ENCODE peak calls at places on chromosomes 11 and 22, in ten cellular contexts. I, A, Z, W, L, R, D, N, J and F are unnamed samples.

GRCh38 chr22:47965066-47965465 is 1202.6 kb downstream of the TBC1D22A start:
- DNase-seq in I (no peak), A (no peak), Z (no peak), W (no peak), L (no peak), R (no peak), D (no peak), N (no peak), J (no peak), F (no peak)

GRCh38 chr11:74592063-74592440 is 330 bp upstream of the POLD3 start:
- DNase-seq in I (no peak), A (no peak), Z (no peak), W (no peak), L (no peak), R (no peak), D (no peak), N (no peak), J (no peak), F (no peak)

GRCh38 chr11:119346605-119347004 is at the start of gene MFRP:
- DNase-seq in I (no peak), A (no peak), Z (no peak), W (no peak), L (no peak), R (no peak), D (no peak), N (no peak), J (no peak), F (no peak)

GRCh38 chr11:123559418-123559817 is 95.0 kb downstream of the SCN3B start:
- DNase-seq in I (no peak), A (peak), Z (no peak), W (no peak), L (no peak), R (no peak), D (peak), N (no peak), J (no peak), F (no peak)

GRCh38 chr11:95337175-95337957 is 106.4 kb upstream of the SESN3 start:
- DNase-seq in I (no peak), A (peak), Z (no peak), W (peak), L (peak), R (peak), D (peak), N (peak), J (peak), F (peak)

GRCh38 chr11:78140392-78141077 is 1.1 kb upstream of the ALG8 start:
- DNase-seq in I (no peak), A (no peak), Z (no peak), W (no peak), L (no peak), R (no peak), D (no peak), N (no peak), J (no peak), F (no peak)

GRCh38 chr11:95680169-95680929 is 109.2 kb downstream of the FAM76B start:
- DNase-seq in I (no peak), A (peak), Z (no peak), W (no peak), L (peak), R (no peak), D (peak), N (no peak), J (peak), F (peak)

GRCh38 chr11:78653294-78653909 is 78.7 kb upstream of the NARS2 start:
- DNase-seq in I (no peak), A (no peak), Z (no peak), W (no peak), L (no peak), R (no peak), D (no peak), N (no peak), J (peak), F (no peak)

GRCh38 chr11:78250099-78250498 is 61.4 kb downstream of the USP35 start:
- DNase-seq in I (no peak), A (no peak), Z (no peak), W (no peak), L (no peak), R (no peak), D (no peak), N (no peak), J (no peak), F (no peak)

GRCh38 chr11:100576044-100577021 is 110.8 kb upstream of the ARHGAP42 start:
- DNase-seq in I (peak), A (peak), Z (no peak), W (no peak), L (peak), R (peak), D (peak), N (no peak), J (peak), F (no peak)

GRCh38 chr11:74288161-74288560 is 23.3 kb downstream of the P4HA3 start:
- DNase-seq in I (no peak), A (peak), Z (no peak), W (no peak), L (peak), R (no peak), D (peak), N (no peak), J (peak), F (peak)

GRCh38 chr22:35604671-35605457 is 12.3 kb downstream of the MB start:
- DNase-seq in I (peak), A (no peak), Z (no peak), W (no peak), L (peak), R (no peak), D (no peak), N (peak), J (no peak), F (no peak)

GRCh38 chr11:20102393-20102792 is 57.9 kb downstream of the DBX1 start:
- DNase-seq in I (no peak), A (no peak), Z (no peak), W (no peak), L (no peak), R (no peak), D (no peak), N (no peak), J (no peak), F (no peak)

DNA sequence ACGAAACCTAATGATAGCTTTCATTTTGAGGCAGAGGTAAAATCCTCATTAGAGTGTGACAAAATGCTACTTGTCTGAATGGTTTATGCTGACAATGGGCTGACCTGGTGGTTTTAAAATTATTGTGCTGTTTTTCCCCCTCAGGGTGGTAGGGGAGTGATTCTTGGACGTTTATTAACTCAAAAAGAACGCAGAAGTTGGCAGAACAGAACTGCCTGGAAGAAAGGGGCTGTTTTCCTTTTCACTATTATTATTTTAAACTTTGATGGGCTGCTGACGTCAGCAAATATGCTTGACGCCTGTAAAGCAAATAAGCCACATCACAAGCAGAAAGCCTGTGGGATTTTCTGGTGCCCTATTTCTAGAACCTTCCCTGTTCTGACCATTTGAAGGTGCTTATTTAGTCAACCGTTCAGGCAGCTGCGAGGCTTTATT is 4.0 kb downstream of the RASSF10 start:
- DNase-seq in I (no peak), A (no peak), Z (no peak), W (no peak), L (no peak), R (no peak), D (no peak), N (no peak), J (no peak), F (no peak)
- H3K4me3 ChIP-seq in I (no peak), A (no peak), Z (no peak), W (no peak), L (no peak), R (no peak), D (no peak), N (no peak), J (no peak), F (no peak)

DNA sequence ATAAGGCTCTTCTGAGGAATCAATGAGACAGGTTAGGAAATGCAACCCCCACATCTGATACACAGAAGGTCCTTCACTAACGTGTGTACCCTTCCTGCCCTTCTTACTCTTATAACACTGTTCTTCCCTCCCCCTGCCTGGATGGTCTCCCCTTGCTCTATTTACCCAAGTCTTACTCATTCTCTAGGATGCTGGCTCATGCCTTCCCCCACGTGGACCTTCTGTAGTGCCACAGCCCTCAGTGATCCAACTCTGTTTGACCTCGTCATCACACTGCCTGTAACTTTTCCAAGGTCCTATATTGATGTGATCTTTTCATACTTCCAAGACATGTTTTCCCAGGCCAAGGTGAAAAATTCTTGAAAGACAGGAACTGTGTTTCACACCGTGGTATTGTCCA is 79.8 kb downstream of the C11orf58 start:
- DNase-seq in I (no peak), A (peak), Z (no peak), W (no peak), L (peak), R (no peak), D (peak), N (no peak), J (no peak), F (no peak)
- H3K4me3 ChIP-seq in I (no peak), A (no peak), Z (no peak), W (no peak), L (no peak), R (no peak), D (no peak), N (no peak), J (no peak), F (no peak)

DNA sequence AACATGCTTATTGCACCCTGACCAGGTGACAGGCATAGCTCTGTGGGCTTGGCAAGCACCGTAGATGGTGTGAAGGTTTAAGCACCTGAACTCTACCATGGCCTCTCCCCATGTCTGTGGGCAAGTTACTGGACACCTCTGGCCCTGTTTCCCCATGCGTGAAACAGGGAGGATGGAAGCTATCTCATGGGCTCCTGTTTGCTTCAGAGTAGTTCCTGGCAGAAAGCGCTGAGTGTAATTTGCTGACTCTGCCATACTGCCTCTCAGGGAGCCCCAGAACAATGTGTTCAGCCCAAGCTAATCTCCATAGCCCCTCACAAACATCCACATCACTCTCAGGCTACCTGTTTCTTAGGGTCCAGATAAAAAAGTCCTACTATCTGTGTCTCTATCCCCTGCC is 2.4 kb downstream of the CBX6 start:
- DNase-seq in I (no peak), A (no peak), Z (no peak), W (no peak), L (no peak), R (no peak), D (no peak), N (no peak), J (no peak), F (no peak)
- H3K4me3 ChIP-seq in I (no peak), A (no peak), Z (no peak), W (no peak), L (no peak), R (no peak), D (no peak), N (no peak), J (no peak), F (no peak)

DNA sequence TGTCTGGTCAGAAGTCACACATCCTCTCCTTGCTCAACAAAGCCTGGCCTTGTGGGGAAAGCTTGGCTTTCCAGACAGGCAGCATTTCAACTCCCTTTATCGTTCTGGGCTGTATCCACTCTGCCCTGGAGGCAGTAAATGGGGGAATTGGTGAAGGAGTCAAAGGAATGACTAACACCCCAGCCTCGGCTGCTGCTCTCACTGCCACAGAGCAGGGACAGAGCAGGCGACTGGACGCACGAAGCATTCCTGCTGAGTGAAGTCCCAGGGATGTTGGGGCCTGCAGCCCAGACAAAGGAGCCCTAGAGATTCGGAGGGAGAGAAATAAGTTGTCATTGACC is 52.7 kb downstream of the WNT11 start:
- DNase-seq in I (no peak), A (no peak), Z (no peak), W (no peak), L (peak), R (no peak), D (no peak), N (no peak), J (peak), F (no peak)
- H3K4me3 ChIP-seq in I (no peak), A (no peak), Z (no peak), W (no peak), L (no peak), R (no peak), D (no peak), N (no peak), J (no peak), F (no peak)

GRCh38 chr11:45412521-45412920 is 126.4 kb upstream of the SYT13 start:
- DNase-seq in I (no peak), A (no peak), Z (no peak), W (peak), L (no peak), R (no peak), D (no peak), N (no peak), J (no peak), F (no peak)
- H3K4me3 ChIP-seq in I (no peak), A (no peak), Z (no peak), W (no peak), L (no peak), R (no peak), D (no peak), N (no peak), J (no peak), F (no peak)

GRCh38 chr22:31488346-31488883 is 1.2 kb downstream of the EIF4ENIF1 start:
- DNase-seq in I (no peak), A (no peak), Z (no peak), W (no peak), L (no peak), R (no peak), D (no peak), N (no peak), J (no peak), F (no peak)

GRCh38 chr22:31488988-31489617 is 539 bp downstream of the EIF4ENIF1 start:
- DNase-seq in I (peak), A (peak), Z (no peak), W (peak), L (no peak), R (peak), D (peak), N (peak), J (no peak), F (no peak)

GRCh38 chr22:31490496-31490925 is 869 bp upstream of the EIF4ENIF1 start:
- DNase-seq in I (peak), A (peak), Z (peak), W (peak), L (peak), R (peak), D (no peak), N (peak), J (no peak), F (peak)

GRCh38 chr22:31491218-31491962 is 1.7 kb upstream of the EIF4ENIF1 start:
- DNase-seq in I (no peak), A (no peak), Z (no peak), W (no peak), L (no peak), R (peak), D (no peak), N (no peak), J (no peak), F (no peak)

DNA sequence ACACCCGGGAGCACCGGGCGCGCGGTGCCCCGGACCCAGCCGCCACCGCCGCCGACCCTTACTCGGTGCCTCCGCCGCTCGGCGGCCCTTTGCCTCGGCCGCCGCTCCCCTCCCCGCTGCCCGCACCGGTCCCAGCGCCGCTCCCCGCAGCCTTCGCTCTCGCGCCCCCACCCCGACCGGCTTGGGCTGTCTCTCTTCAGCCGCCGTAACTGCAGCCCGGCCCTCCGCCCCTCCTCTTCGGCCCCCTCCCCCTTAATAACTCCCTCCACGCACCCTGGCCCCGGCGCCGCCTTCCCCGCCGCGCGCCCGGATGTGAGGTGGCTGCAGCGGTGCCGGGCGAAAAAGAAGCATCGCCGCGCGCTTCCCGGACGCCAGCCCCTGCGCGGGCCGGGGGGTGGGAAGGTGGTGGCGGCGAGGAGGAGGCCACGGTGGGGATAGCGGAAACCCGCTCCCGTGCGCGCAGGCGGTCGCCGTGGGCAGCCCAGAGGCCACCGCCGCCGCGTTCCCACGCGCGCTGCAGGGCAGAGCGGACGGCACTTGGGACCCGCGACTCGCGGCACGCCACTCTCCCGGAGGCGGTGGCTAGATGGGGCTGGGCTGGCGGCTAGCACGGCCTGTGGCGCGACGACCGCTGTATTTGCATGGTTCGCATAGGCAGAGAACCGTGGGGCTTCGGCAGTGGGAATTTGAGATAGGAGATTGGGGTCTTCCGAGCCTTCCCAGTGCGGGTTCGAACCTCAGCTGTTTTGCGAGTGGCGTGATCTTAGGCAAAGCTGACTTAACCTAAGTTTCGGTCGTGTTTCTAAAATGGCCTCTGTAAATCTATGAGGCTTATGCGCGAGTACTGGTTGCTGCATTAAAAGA is at the start of gene EIF4ENIF1:
- DNase-seq in I (peak), A (peak), Z (peak), W (peak), L (peak), R (peak), D (peak), N (peak), J (no peak), F (peak)
- H3K4me3 ChIP-seq in I (peak), A (peak), Z (peak), W (peak), L (peak), R (peak), D (peak), N (peak), J (peak), F (peak)

GRCh38 chr22:22168941-22169867 is 75.4 kb upstream of the VPREB1 start:
- DNase-seq in I (no peak), A (no peak), Z (no peak), W (no peak), L (no peak), R (no peak), D (no peak), N (no peak), J (no peak), F (no peak)
- H3K4me3 ChIP-seq in I (no peak), A (no peak), Z (no peak), W (no peak), L (no peak), R (no peak), D (no peak), N (no peak), J (no peak), F (no peak)

DNA sequence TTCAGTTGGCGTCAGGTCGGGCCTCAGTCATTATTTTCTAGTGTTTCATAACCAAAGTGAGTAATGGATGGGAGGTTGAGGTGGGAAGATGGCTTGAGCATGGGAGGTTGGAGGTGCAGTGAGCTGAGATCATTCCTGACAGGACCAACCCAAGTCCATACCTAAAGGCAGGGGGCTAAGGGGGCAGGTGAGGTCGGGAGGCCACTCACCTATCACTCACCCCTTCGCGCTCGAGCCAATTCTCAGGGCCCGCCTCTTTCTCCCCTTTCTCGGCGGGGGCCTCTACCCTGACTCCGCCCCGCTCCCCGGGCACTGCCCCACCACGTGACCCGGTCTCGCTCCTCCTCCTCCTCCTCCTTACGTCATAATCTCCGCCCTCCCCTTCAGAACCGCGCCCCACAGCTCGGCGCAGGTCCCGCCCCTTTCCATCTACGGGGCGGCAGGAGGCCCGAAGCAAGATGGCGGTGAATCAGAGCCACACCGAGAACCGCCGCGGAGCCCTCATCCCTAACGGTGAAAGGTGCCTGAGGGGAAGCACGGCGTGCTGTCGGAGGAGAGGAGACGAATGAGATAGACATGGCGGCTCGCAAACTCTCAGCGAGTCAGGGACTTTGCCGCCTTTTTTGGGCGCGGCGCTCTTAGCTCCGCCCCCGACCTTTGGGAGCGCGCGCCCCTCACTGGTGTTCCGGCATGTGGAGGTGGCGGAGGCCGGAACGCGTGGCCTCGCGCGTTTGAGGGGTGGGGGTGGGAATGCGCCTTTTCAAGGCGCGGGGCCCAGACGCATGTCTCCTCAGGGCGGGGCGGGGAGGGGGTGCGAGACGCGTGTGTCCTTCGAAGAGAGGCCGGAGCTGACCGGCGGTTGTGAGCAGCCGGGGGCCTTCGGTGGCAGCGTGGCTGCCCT is at the start of gene WBP2NL:
- DNase-seq in I (peak), A (peak), Z (peak), W (peak), L (peak), R (no peak), D (peak), N (peak), J (peak), F (peak)
- H3K4me3 ChIP-seq in I (peak), A (peak), Z (peak), W (peak), L (peak), R (no peak), D (peak), N (peak), J (peak), F (peak)

DNA sequence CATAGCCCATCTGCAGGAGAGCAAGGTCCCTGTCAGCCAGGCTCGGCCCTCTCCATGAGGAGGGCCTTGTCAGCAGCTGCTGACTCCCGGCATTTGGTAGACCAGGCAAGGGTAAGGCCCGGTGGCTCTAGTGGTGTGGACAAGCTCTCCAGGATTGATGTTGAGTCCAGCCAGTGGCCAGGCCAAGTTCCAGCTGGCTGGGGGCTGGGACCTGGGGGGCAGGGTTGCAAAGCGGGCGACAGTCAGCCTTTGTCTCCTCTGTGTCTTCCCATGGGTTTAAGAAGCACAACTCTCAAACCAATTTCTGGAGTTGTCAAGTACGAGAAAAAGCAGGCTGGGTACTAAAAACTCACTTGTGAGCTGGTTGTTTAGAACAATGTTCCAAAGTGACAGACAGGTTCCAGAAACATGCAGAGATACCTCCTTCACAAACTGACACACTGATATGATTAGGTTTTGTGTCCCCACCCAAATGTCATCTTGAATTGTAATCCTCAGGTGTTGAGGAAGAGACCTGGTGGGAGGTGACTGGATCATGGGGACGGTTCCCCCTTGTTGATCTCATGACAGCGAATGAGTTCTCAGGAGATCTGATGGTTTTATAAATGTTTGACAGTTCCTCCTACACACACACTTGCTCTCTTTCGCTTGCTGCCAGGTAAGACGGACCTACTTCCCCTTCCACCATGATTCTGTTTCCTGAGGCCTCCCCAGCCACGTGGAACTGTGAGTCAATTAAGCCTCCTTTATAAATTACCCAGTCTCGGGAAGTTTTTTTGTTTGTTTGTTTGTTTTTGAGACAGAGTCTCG is 52.3 kb upstream of the SERPIND1 start:
- DNase-seq in I (peak), A (no peak), Z (no peak), W (no peak), L (no peak), R (no peak), D (no peak), N (no peak), J (no peak), F (no peak)
- H3K4me3 ChIP-seq in I (no peak), A (no peak), Z (no peak), W (no peak), L (no peak), R (no peak), D (no peak), N (no peak), J (no peak), F (no peak)